ENCODE peak calls at places on chromosomes 7 and 10, in seven cellular contexts. X, C, F, B, J, G and A are unnamed samples.

GRCh38 chr10:67629461-67629971 is 66.5 kb downstream of the CTNNA3 start:
- DNase-seq in G (no peak), J (no peak), F (no peak), X (peak; percentile 24), B (no peak), C (no peak), A (no peak)

GRCh38 chr7:149455175-149455950 is 5.5 kb downstream of the ZNF777 start:
- DNase-seq in B (no peak), G (no peak), C (no peak), J (no peak), F (no peak), X (no peak), A (no peak)

GRCh38 chr10:29714096-29714874 is 79.5 kb upstream of the SVIL start:
- DNase-seq in J (no peak), C (no peak), F (no peak), X (peak; percentile 90), G (no peak), B (peak; percentile 88), A (peak; percentile 61)

GRCh38 chr10:3478153-3478552 is 305.6 kb upstream of the PITRM1 start:
- DNase-seq in J (no peak), B (no peak), X (no peak), C (no peak), F (no peak), G (no peak), A (no peak)

GRCh38 chr7:69211739-69212138 is 386.5 kb upstream of the AUTS2 start:
- DNase-seq in C (no peak), B (no peak), G (no peak), X (no peak), F (no peak), J (no peak), A (no peak)

GRCh38 chr10:11017575-11018425 is at the start of gene CELF2:
- DNase-seq in C (peak; percentile 86), J (peak; percentile 69), G (no peak), F (peak; percentile 77), B (peak; percentile 60), X (no peak), A (no peak)

GRCh38 chr10:127907411-127908105 is 655 bp downstream of the PTPRE start:
- DNase-seq in B (no peak), X (no peak), G (no peak), J (no peak), C (peak; percentile 37), F (peak; percentile 60), A (no peak)

GRCh38 chr7:39749177-39749576 is 125.8 kb downstream of the RALA start:
- DNase-seq in J (no peak), G (no peak), F (no peak), X (peak; percentile 5), C (no peak), B (peak; percentile 21), A (no peak)

GRCh38 chr7:79495544-79496272 is 42.2 kb upstream of the MAGI2 start:
- DNase-seq in B (peak; percentile 87), G (no peak), C (no peak), X (peak; percentile 74), J (no peak), F (no peak), A (peak; percentile 59)

GRCh38 chr7:43572516-43573049 is 10.3 kb upstream of the STK17A start:
- DNase-seq in G (peak; percentile 74), J (no peak), F (no peak), B (peak; percentile 99), X (peak; percentile 99), C (peak; percentile 16), A (peak; percentile 98)

GRCh38 chr10:99369551-99369950 is 40.4 kb downstream of the CNNM1 start:
- DNase-seq in C (no peak), B (no peak), X (no peak), G (no peak), J (no peak), F (no peak), A (no peak)

GRCh38 chr10:132899054-132899750 is 43.2 kb downstream of the CFAP46 start:
- DNase-seq in G (no peak), C (no peak), B (no peak), J (peak; percentile 5), F (peak; percentile 5), X (no peak), A (no peak)

GRCh38 chr10:92356041-92356440 is 65.1 kb downstream of the MARCHF5 start:
- DNase-seq in X (no peak), G (no peak), C (no peak), F (no peak), B (no peak), J (no peak), A (no peak)

GRCh38 chr7:27112960-27113949 is 10.8 kb upstream of the HOXA2 start:
- DNase-seq in G (no peak), B (peak; percentile 65), F (no peak), X (no peak), J (no peak), C (peak; percentile 84), A (peak; percentile 82)

GRCh38 chr7:34025579-34025978 is 120.2 kb downstream of the BMPER start:
- DNase-seq in F (no peak), G (no peak), C (no peak), J (no peak), B (no peak), X (no peak), A (no peak)

GRCh38 chr7:82778021-82778420 is 334.4 kb upstream of the CACNA2D1 start:
- DNase-seq in F (no peak), C (no peak), G (no peak), X (no peak), B (peak; percentile 10), J (no peak), A (no peak)

GRCh38 chr10:129971381-129972144 is 7.5 kb upstream of the EBF3 start:
- DNase-seq in B (peak; percentile 56), C (peak; percentile 86), X (no peak), G (no peak), J (no peak), F (peak; percentile 73), A (no peak)

GRCh38 chr7:73451780-73452398 is 18.3 kb downstream of the FZD9 start:
- DNase-seq in C (peak; percentile 70), F (no peak), X (peak; percentile 50), G (no peak), B (peak; percentile 65), J (no peak), A (peak; percentile 42)

GRCh38 chr10:33238643-33239042 is 95.8 kb downstream of the NRP1 start:
- DNase-seq in B (peak; percentile 79), G (no peak), C (no peak), F (no peak), J (no peak), X (peak; percentile 81), A (peak; percentile 68)

GRCh38 chr7:4706384-4707032 is 24.4 kb downstream of the FOXK1 start:
- DNase-seq in F (no peak), G (no peak), B (no peak), X (no peak), C (no peak), J (no peak), A (no peak)

DNA sequence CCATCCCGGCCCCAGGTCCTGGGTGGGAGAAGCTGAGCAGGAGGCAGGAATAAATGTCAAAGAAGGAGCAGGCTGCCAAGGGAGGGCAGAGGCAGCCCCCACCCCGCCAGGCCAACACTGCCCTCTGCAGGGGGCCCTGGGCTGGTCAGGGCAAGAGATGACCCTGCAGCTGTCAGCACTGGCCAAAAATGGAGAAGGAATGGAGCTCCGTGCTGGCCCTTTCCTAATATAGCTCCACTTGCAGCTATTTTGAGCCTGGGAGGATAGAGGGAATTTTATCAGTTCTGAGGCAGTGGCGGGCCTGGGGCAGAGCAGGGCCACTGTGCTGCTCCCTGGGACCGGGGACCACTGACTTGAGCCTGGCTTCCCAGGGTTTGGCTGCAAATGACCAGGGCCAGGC is 16.0 kb downstream of the LDB3 start:
- DNase-seq in G (no peak), B (no peak), F (peak; percentile 72), X (peak; percentile 6), J (peak; percentile 72), C (peak; percentile 37), A (no peak)
- TF ChIP-seq CTCF in G (no peak), B (peak; percentile 10), F (peak; percentile 54), X (peak; percentile 63), J (peak; percentile 22), C (peak; percentile 45), A (peak; percentile 60)

DNA sequence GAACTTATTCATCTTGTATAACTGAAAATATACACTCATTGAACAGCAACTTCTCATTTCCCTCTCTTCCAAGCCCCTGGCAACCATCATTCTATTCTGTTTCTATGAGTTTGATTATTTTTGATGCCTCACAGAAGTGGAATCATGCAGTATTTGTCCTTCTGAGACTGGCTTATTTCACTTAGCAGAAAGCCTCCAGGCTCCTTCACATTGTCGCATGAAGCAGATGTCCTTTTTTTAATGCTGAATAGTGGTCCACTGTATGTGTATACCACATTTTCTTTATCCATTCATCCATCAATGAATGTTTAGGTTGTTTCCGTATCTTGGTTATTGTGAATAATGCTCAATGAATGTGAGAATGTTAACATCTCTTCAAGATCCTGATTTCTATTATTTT is 238.2 kb upstream of the KLF14 start:
- DNase-seq in F (no peak), J (no peak), G (no peak), B (no peak), C (no peak), X (no peak), A (no peak)
- H3K4me3 ChIP-seq in F (no peak overlapping the region), J (no peak overlapping the region), G (no peak overlapping the region), B (no peak overlapping the region), C (no peak overlapping the region), X (no peak overlapping the region), A (no peak overlapping the region)

GRCh38 chr7:144513332-144513731 is 109.8 kb upstream of the NOBOX start:
- DNase-seq in G (no peak), B (peak; percentile 39), J (no peak), X (peak; percentile 9), C (peak; percentile 35), F (no peak), A (no peak)
- TF ChIP-seq CTCF in G (no peak), B (peak; percentile 52), J (no peak), X (peak; percentile 28), C (peak; percentile 57), F (peak; percentile 42), A (no peak)

GRCh38 chr7:95323410-95324129 is 762 bp downstream of the PON1 start:
- DNase-seq in F (no peak), B (no peak), J (no peak), C (no peak), X (no peak), G (no peak), A (no peak)

GRCh38 chr7:95321720-95322119 is 2.6 kb downstream of the PON1 start:
- DNase-seq in F (no peak), C (no peak), B (no peak), G (no peak), X (no peak), J (no peak), A (no peak)

GRCh38 chr7:95322874-95323273 is 1.5 kb downstream of the PON1 start:
- DNase-seq in F (no peak), G (no peak), X (peak; percentile 24), B (no peak), C (no peak), J (no peak), A (no peak)

GRCh38 chr7:95322396-95322795 is 1.9 kb downstream of the PON1 start:
- DNase-seq in B (no peak), J (no peak), C (no peak), F (no peak), G (no peak), X (peak; percentile 10), A (no peak)

GRCh38 chr7:95324396-95324795 is at the start of gene PON1:
- DNase-seq in X (no peak), G (no peak), J (no peak), B (no peak), F (no peak), C (peak; percentile 41), A (no peak)
- H3K4me3 ChIP-seq in X (no peak within 1 kb of the TSS), G (no peak within 1 kb of the TSS), J (no peak within 1 kb of the TSS), B (no peak within 1 kb of the TSS), F (no peak within 1 kb of the TSS), C (no peak within 1 kb of the TSS), A (no peak within 1 kb of the TSS)